ENCODE peak calls at places on chromosomes 4 and X, in five cellular contexts. Y, C, T, F and G are unnamed samples.
A peak's percentile ranks its signal among the peaks of the same experiment; 100 is the strongest.

GRCh38 chr4:171891038-171891437 is 77.8 kb downstream of the GALNTL6 start:
- DNase-seq in T (no peak), C (no peak), Y (no peak), F (no peak), G (no peak)

GRCh38 chr4:56149601-56150000 is 200.9 kb downstream of the CEP135 start:
- DNase-seq in C (no peak), T (peak; percentile 70), F (peak; percentile 87), Y (no peak), G (no peak)

GRCh38 chr4:67933755-67934154 is 29.5 kb downstream of the TMPRSS11A start:
- DNase-seq in F (no peak), Y (no peak), C (peak; percentile 22), T (peak; percentile 9), G (no peak)

GRCh38 chr4:57109847-57110634 is at the start of gene IGFBP7:
- DNase-seq in Y (no peak), C (no peak), T (peak; percentile 79), F (peak; percentile 84), G (peak; percentile 71)

GRCh38 chrX:74535633-74536141 is 78.7 kb downstream of the RLIM start:
- DNase-seq in Y (peak; percentile 6), F (peak; percentile 73), C (peak; percentile 66), T (peak; percentile 87), G (peak; percentile 75)

GRCh38 chrX:57918750-57919436 is 8.6 kb upstream of the ZXDA start:
- DNase-seq in T (peak; percentile 55), C (peak; percentile 71), F (peak; percentile 63), Y (no peak), G (peak; percentile 56)

GRCh38 chrX:110167952-110168451 is 149.9 kb downstream of the AMMECR1 start:
- DNase-seq in T (peak; percentile 45), C (peak; percentile 30), F (peak; percentile 51), Y (no peak), G (peak; percentile 86)

GRCh38 chrX:39828971-39829370 is 268.8 kb downstream of the BCOR start:
- DNase-seq in C (no peak), T (no peak), Y (no peak), F (no peak), G (no peak)

GRCh38 chrX:13283968-13284914 is 35.6 kb downstream of the ATXN3L start:
- DNase-seq in Y (peak; percentile 65), C (peak; percentile 17), T (peak; percentile 80), F (peak; percentile 73), G (peak; percentile 60)

GRCh38 chrX:54747713-54748393 is 50.2 kb downstream of the ITIH6 start:
- DNase-seq in C (no peak), T (no peak), F (no peak), Y (no peak), G (no peak)

GRCh38 chr4:56050584-56050983 is 101.8 kb downstream of the CEP135 start:
- DNase-seq in F (peak; percentile 8), C (no peak), Y (no peak), T (no peak), G (no peak)

GRCh38 chrX:18348047-18348446 is 6.4 kb downstream of the SCML2 start:
- DNase-seq in Y (no peak), F (peak; percentile 2), T (no peak), C (peak; percentile 64), G (no peak)

GRCh38 chr4:2961411-2962098 is 1.7 kb downstream of the NOP14 start:
- DNase-seq in C (no peak), F (peak; percentile 16), T (peak; percentile 27), Y (no peak), G (peak; percentile 65)
- H3K4me3 ChIP-seq in C (peak overlapping the region; percentile 86), F (peak overlapping the region; percentile 90), T (peak overlapping the region; percentile 99), Y (peak overlapping the region; percentile 97), G (peak overlapping the region; percentile 88)

DNA sequence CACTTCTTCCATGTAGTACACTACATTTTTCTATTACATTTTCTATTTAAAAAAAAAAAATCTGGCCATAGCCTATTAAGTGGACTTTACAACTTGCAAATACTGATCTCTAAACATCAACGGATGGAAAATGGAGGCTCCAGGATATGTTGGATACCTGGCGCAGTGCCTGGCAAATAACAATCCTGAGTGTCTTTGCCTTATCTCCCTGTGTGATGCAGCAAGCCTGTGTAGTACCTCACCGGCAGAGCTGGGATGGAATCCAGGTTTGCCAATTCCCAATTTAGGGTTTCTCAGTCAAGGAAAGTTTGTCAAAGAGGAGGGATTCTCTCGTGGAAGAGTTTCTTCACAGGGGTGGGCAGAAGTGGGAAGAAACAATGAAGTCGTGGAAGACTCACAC is 93.2 kb downstream of the KDR start:
- DNase-seq in Y (no peak), C (no peak), T (no peak), F (no peak), G (no peak)
- H3K9ac ChIP-seq in Y (no peak overlapping the region), C (no peak overlapping the region), T (no peak overlapping the region), F (no peak overlapping the region), G (no peak overlapping the region)

DNA sequence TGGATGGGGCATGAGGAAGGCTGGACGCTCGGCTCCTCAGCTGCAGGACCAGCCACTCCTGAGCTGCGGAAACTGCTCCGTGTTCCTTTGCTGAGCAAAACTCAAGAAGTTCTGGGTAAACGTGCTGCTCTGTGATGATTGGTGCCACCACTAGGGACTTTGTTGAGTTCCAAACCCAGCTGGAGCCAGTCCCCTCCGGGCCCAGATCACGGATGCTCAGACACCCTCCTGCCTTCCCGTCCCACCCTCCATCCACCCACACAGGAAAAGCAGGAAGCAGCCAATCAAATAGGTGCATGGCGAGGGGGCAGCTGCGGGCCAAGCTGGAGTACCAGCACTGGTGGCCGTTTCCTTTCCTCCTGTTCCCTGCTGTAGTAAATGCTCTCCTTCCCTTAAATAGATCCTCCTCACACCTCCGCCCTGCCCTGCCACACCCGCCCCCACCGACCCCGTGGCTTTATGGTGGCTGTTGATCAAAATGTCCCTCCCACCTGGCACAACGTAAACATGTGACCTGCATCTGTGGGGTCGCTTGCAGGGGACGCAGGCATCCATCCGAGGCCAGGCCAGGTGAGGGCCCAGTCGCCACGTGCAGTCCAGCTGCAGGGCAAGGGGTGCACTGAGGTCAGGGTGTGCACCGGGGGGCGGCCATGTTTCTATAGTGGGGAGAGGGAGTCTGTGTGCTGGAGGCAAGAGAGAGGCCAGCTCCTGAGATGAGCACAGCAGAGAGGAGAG is 68.2 kb downstream of the ADRA2C start:
- DNase-seq in Y (no peak), C (no peak), F (no peak), T (no peak), G (peak; percentile 60)
- H3K4me3 ChIP-seq in Y (no peak overlapping the region), C (no peak overlapping the region), F (no peak overlapping the region), T (no peak overlapping the region), G (no peak overlapping the region)

GRCh38 chrX:41890026-41890423 is 33.3 kb downstream of the CASK start:
- DNase-seq in T (no peak), C (no peak), F (no peak), Y (no peak), G (no peak)

GRCh38 chrX:41900321-41900720 is 23.0 kb downstream of the CASK start:
- DNase-seq in Y (no peak), T (no peak), F (no peak), C (no peak), G (no peak)

DNA sequence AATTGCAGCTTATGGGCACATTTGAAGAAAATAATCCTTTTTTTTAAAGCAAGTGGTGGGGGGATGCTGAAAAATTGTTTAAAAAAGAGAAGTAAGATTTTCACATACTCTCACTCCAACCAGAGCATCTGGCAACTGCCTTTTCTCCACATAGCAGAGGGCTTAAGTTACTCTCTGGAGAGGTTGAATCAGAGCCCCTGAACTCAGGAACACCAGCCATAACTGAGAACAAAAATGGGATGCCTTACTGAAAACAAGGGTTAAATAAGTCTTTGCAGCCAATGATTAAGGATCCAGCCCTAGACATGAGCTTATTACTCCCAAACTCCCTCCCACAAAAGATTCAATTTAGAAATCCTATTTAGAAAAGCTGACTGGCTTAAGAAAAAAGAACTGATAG is 27.5 kb downstream of the CASK start:
- DNase-seq in Y (no peak), T (peak; percentile 7), C (no peak), F (peak; percentile 10), G (no peak)
- H3K9ac ChIP-seq in Y (no peak overlapping the region), T (no peak overlapping the region), C (no peak overlapping the region), F (no peak overlapping the region), G (no peak overlapping the region)